ENCODE peak calls at places on chromosomes 12 and 14, in nine cellular contexts. R is transverse colon, Z is body of pancreas, G is IMR-90, J is heart left ventricle, P is HCT116, Q is stomach, T is HepG2, E is K562. S is an unnamed sample. For H3K4me1, the result is how much of the 10 kb centered on the place peaks cover.

GRCh38 chr14:70033561-70033960 is 154.3 kb downstream of the SMOC1 start:
- DNase-seq in R (no peak), Z (no peak), G (no peak), J (no peak), P (no peak), Q (no peak), T (no peak), E (no peak), S (no peak)

GRCh38 chr14:88245321-88245720 is 77.7 kb downstream of the KCNK10 start:
- DNase-seq in R (no peak), Z (no peak), G (no peak), J (no peak), P (no peak), Q (no peak), T (no peak), E (no peak), S (no peak)

GRCh38 chr12:94994312-94994711 is 9.2 kb downstream of the NDUFA12 start:
- DNase-seq in R (no peak), Z (no peak), G (peak), J (no peak), P (peak), Q (no peak), T (no peak), E (no peak), S (no peak)

GRCh38 chr14:50944647-50945413 is 547 bp upstream of the PYGL start:
- DNase-seq in R (peak), Z (peak), G (peak), J (peak), P (peak), Q (peak), T (peak), E (no peak), S (no peak)

GRCh38 chr12:78210894-78211302 is 380.2 kb downstream of the NAV3 start:
- DNase-seq in R (no peak), Z (no peak), G (peak), J (no peak), P (no peak), Q (no peak), T (no peak), E (no peak), S (no peak)

GRCh38 chr14:99589651-99590530 is 14.1 kb downstream of the CCDC85C start:
- DNase-seq in R (no peak), Z (no peak), G (no peak), J (no peak), P (no peak), Q (no peak), T (no peak), E (no peak), S (no peak)

GRCh38 chr12:18849080-18849479 is 111.2 kb downstream of the CAPZA3 start:
- DNase-seq in R (no peak), Z (no peak), G (peak), J (no peak), P (peak), Q (no peak), T (no peak), E (no peak), S (no peak)

GRCh38 chr12:30719060-30719459 is 23.4 kb upstream of the IPO8 start:
- DNase-seq in R (no peak), Z (no peak), G (peak), J (no peak), P (no peak), Q (no peak), T (no peak), E (no peak), S (no peak)

GRCh38 chr14:101639257-101639833 is 78.0 kb downstream of the DIO3 start:
- DNase-seq in R (no peak), Z (no peak), G (no peak), J (no peak), P (no peak), Q (no peak), T (no peak), E (no peak), S (no peak)

GRCh38 chr12:65829716-65830115 is 5.4 kb downstream of the HMGA2 start:
- DNase-seq in R (no peak), Z (no peak), G (no peak), J (no peak), P (no peak), Q (no peak), T (no peak), E (no peak), S (no peak)

GRCh38 chr14:28820677-28821076 is 54.1 kb downstream of the FOXG1 start:
- DNase-seq in R (no peak), Z (no peak), G (no peak), J (no peak), P (no peak), Q (no peak), T (no peak), E (no peak), S (no peak)

GRCh38 chr12:72349491-72349890 is 77.3 kb downstream of the TRHDE start:
- DNase-seq in R (no peak), Z (no peak), G (no peak), J (no peak), P (no peak), Q (no peak), T (no peak), E (no peak), S (no peak)

GRCh38 chr14:55893695-55894094 is 224.5 kb upstream of the PELI2 start:
- DNase-seq in R (no peak), Z (no peak), G (no peak), J (no peak), P (no peak), Q (no peak), T (no peak), E (no peak), S (no peak)

GRCh38 chr12:89985935-89986334 is 277.3 kb upstream of the ATP2B1 start:
- DNase-seq in R (no peak), Z (no peak), G (no peak), J (no peak), P (no peak), Q (no peak), T (no peak), E (no peak), S (no peak)

GRCh38 chr12:112837629-112838191 is 46.2 kb downstream of the RPH3A start:
- DNase-seq in R (no peak), Z (no peak), G (peak), J (no peak), P (no peak), Q (no peak), T (peak), E (peak), S (no peak)

GRCh38 chr12:63045020-63045860 is 105.8 kb downstream of the AVPR1A start:
- DNase-seq in R (no peak), Z (no peak), G (peak), J (no peak), P (no peak), Q (no peak), T (no peak), E (peak), S (no peak)

GRCh38 chr12:101746661-101747060 is 7.4 kb upstream of the SYCP3 start:
- DNase-seq in R (no peak), Z (peak), G (peak), J (no peak), P (no peak), Q (no peak), T (no peak), E (no peak), S (no peak)

GRCh38 chr12:121184984-121185894 is 24.7 kb upstream of the P2RX4 start:
- DNase-seq in R (no peak), Z (no peak), G (no peak), J (no peak), P (no peak), Q (no peak), T (no peak), E (no peak), S (no peak)

GRCh38 chr14:34227834-34228662 is 234.0 kb downstream of the SPTSSA start:
- DNase-seq in R (peak), Z (peak), G (peak), J (peak), P (peak), Q (peak), T (peak), E (peak), S (peak)

GRCh38 chr12:9727813-9728212 is 5.1 kb downstream of the CLECL1 start:
- DNase-seq in R (no peak), Z (no peak), G (no peak), J (no peak), P (no peak), Q (no peak), T (no peak), E (no peak), S (no peak)

GRCh38 chr14:77124345-77125274 is 17.0 kb downstream of the ZDHHC22 start:
- DNase-seq in R (peak), Z (peak), G (peak), J (peak), P (no peak), Q (peak), T (no peak), E (peak), S (no peak)

GRCh38 chr12:113194971-113195391 is 9.5 kb downstream of the RITA1 start:
- DNase-seq in R (no peak), Z (no peak), G (peak), J (no peak), P (no peak), Q (no peak), T (no peak), E (no peak), S (no peak)

GRCh38 chr12:120367252-120367923 is 1.6 kb downstream of the MSI1 start:
- DNase-seq in R (peak), Z (peak), G (no peak), J (no peak), P (no peak), Q (no peak), T (no peak), E (peak), S (no peak)

GRCh38 chr12:15276088-15276698 is 46.1 kb upstream of the PTPRO start:
- DNase-seq in R (no peak), Z (peak), G (peak), J (no peak), P (peak), Q (no peak), T (peak), E (peak), S (no peak)

DNA sequence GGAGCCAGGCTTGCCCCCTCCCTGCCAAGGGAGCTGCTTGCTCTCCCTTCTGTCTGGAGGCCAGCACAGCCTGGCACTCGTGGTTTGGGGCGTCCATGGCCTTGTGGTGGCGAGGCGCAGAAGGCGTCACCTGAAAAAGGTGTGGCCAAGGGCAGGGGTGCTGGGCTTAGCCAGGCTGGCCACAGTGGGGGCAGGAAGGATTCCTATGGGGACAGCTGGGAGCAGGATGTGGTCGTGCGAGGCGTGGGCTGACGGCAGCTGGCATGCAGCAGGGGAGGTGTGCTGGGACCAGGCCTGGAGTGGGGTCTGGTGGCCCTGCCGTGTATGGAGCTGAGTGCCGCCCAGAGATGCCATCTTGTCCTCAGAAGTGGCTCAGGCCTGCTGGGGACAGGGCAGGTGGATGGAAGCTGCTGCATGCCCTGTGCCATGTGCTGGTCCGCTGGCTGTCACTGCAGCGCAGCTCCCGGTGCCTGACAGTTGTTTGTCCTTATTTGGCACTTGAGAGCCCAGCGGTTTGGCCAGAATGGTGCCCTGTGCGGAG is 30.0 kb downstream of the SH2B3 start:
- DNase-seq in R (no peak), Z (no peak), G (no peak), J (no peak), P (no peak), Q (no peak), T (no peak), E (no peak), S (no peak)
- H3K4me1 ChIP-seq in R (half or more), Z (half or more), G (under half), J (half or more), P (under half), Q (half or more), T (under half), E (under half), S (under half)

GRCh38 chr12:6961278-6961694 is 9.2 kb downstream of the PHB2 start:
- DNase-seq in R (peak), Z (peak), G (no peak), J (peak), P (no peak), Q (peak), T (no peak), E (peak), S (peak)
- TF ChIP-seq POLR2A in R (no peak), Z (no peak), G (no peak), J (no peak), P (peak), Q (no peak), T (no peak), E (no peak), S (peak)

GRCh38 chr12:109741970-109742372 is 28.3 kb downstream of the FAM222A start:
- DNase-seq in R (no peak), Z (peak), G (no peak), J (peak), P (no peak), Q (peak), T (peak), E (no peak), S (no peak)
- H3K4me1 ChIP-seq in R (under half), Z (half or more), G (under half), J (under half), P (under half), Q (under half), T (half or more), E (under half), S (under half)

DNA sequence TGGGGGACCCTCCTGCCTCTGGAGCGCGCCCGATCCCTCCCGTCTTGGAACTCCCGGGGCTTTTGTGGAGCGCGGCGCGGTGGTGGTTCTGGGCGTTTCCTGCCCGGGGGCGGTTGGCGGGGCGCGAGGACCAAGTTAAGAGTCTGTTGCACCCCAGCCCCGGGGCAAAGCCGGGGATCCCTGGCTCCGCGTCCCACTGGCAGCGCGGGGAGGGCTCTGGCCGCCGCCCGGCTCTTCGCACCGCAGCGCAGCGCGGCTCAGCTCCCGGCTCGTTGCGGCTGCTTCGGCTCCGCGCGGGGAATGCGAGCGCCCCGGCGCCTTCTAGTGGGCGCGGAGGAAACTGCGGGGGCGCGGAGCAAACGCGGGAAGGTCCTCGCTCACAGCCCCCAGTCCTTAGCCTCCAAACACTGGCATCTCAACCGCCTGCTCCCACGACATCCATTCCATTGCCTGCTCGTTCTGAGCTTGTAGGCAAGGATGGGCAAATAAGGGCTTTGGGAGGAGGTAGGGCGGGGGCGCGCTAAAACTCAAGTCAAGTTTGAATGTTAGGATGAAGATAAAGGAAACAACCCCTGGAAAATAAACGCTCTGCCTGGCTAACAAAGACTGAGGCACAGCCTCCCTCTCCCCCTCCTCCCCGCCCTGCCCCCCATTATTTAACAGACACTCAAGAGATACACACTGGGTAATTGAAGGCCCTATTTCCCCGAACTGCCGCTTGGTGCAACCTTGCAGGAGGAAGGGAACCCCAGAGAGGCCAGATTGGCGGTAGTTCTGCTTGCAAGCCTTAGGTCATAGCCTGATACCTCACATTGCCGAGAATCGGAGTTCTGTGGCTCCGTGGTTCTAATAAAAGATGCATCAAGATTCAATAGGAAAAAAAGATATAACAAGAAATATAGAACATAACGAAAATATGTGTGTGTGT is at the start of gene B4GALNT1:
- DNase-seq in R (peak), Z (peak), G (peak), J (peak), P (peak), Q (peak), T (no peak), E (peak), S (no peak)
- TF ChIP-seq POLR2A in R (no peak), Z (no peak), G (no peak), J (no peak), P (no peak), Q (no peak), T (no peak), E (peak), S (peak)

S was measured in gastrocnemius medialis.